ENCODE peak calls at places on chromosomes 16 and 17, in eight cellular contexts. Y, C, E, I, L, B, V and W are unnamed samples.

GRCh38 chr16:86635181-86635580 is 56.8 kb downstream of the FOXL1 start:
- DNase-seq in Y (no peak), C (no peak), E (peak; percentile 67), I (no peak), L (no peak), B (no peak), V (no peak), W (no peak)

GRCh38 chr17:65297384-65297783 is 160.2 kb downstream of the RGS9 start:
- DNase-seq in Y (no peak), C (no peak), E (peak; percentile 40), I (no peak), L (no peak), B (no peak), V (no peak), W (no peak)

GRCh38 chr17:50048146-50048720 is 7.7 kb upstream of the ITGA3 start:
- DNase-seq in Y (no peak), C (no peak), E (no peak), I (no peak), L (no peak), B (no peak), V (no peak), W (no peak)

GRCh38 chr17:71011389-71011788 is 842.1 kb downstream of the KCNJ2 start:
- DNase-seq in Y (no peak), C (no peak), E (no peak), I (no peak), L (no peak), B (no peak), V (no peak), W (no peak)

GRCh38 chr17:68450391-68450790 is 6.9 kb downstream of the WIPI1 start:
- DNase-seq in Y (no peak), C (no peak), E (no peak), I (no peak), L (no peak), B (no peak), V (no peak), W (no peak)

GRCh38 chr17:78847052-78847451 is 6.4 kb upstream of the USP36 start:
- DNase-seq in Y (no peak), C (no peak), E (no peak), I (no peak), L (no peak), B (no peak), V (no peak), W (no peak)

GRCh38 chr16:12272264-12272663 is 295.7 kb downstream of the SNX29 start:
- DNase-seq in Y (no peak), C (no peak), E (no peak), I (no peak), L (no peak), B (no peak), V (no peak), W (no peak)

GRCh38 chr16:51818342-51818944 is 667.4 kb upstream of the SALL1 start:
- DNase-seq in Y (peak; percentile 70), C (no peak), E (no peak), I (peak; percentile 14), L (no peak), B (peak; percentile 53), V (peak; percentile 26), W (peak; percentile 49)

GRCh38 chr17:40111221-40112128 is 10.3 kb upstream of the MSL1 start:
- DNase-seq in Y (peak; percentile 79), C (peak; percentile 81), E (peak; percentile 89), I (peak; percentile 95), L (peak; percentile 99), B (peak; percentile 79), V (peak; percentile 86), W (peak; percentile 87)